ENCODE peak calls at places on chromosomes 7 and 10, in seven cellular contexts. L is OCI-LY7, S is Panc1, T is substantia nigra, Z is psoas muscle, A is neuronal stem cell, M is stomach. F is an unnamed sample.

GRCh38 chr10:100872034-100872791 is 40.5 kb upstream of the SLF2 start:
- DNase-seq in L (peak), S (peak), T (no peak), Z (no peak), A (no peak), M (no peak), F (no peak)

GRCh38 chr10:43106256-43107091 is 29.6 kb downstream of the RET start:
- DNase-seq in L (no peak), S (no peak), T (no peak), Z (no peak), A (no peak), M (no peak), F (no peak)

GRCh38 chr10:12388671-12389070 is 39.3 kb downstream of the CAMK1D start:
- DNase-seq in L (no peak), S (no peak), T (no peak), Z (no peak), A (no peak), M (no peak), F (no peak)

GRCh38 chr10:28354552-28354951 is 51.7 kb upstream of the MPP7 start:
- DNase-seq in L (no peak), S (no peak), T (no peak), Z (no peak), A (no peak), M (no peak), F (no peak)

GRCh38 chr7:47503283-47503682 is 78.6 kb downstream of the TNS3 start:
- DNase-seq in L (no peak), S (no peak), T (no peak), Z (no peak), A (no peak), M (no peak), F (no peak)

GRCh38 chr10:80454526-80455460 is 683 bp downstream of the TSPAN14 start:
- DNase-seq in L (peak), S (no peak), T (no peak), Z (peak), A (no peak), M (peak), F (no peak)

GRCh38 chr7:78125884-78126283 is 327.3 kb downstream of the PHTF2 start:
- DNase-seq in L (no peak), S (peak), T (no peak), Z (no peak), A (no peak), M (no peak), F (peak)

GRCh38 chr7:37488163-37488759 is 39.6 kb upstream of the ELMO1 start:
- DNase-seq in L (no peak), S (no peak), T (no peak), Z (no peak), A (no peak), M (no peak), F (peak)

GRCh38 chr7:139181404-139181803 is 49.6 kb upstream of the UBN2 start:
- DNase-seq in L (no peak), S (no peak), T (no peak), Z (no peak), A (no peak), M (no peak), F (no peak)

GRCh38 chr10:4766449-4766848 is 59.6 kb upstream of the AKR1E2 start:
- DNase-seq in L (no peak), S (no peak), T (no peak), Z (no peak), A (no peak), M (no peak), F (no peak)

GRCh38 chr10:930415-931325 is 835 bp downstream of the LARP4B start:
- DNase-seq in L (peak), S (no peak), T (no peak), Z (peak), A (peak), M (peak), F (no peak)

GRCh38 chr10:5033061-5033770 is 29.6 kb upstream of the AKR1C2 start:
- DNase-seq in L (no peak), S (no peak), T (no peak), Z (no peak), A (no peak), M (no peak), F (no peak)

GRCh38 chr10:78602201-78602917 is 466.4 kb upstream of the ZMIZ1 start:
- DNase-seq in L (no peak), S (no peak), T (no peak), Z (no peak), A (no peak), M (no peak), F (no peak)

GRCh38 chr7:149624419-149625338 is 127.1 kb upstream of the ZNF746 start:
- DNase-seq in L (peak), S (peak), T (peak), Z (peak), A (peak), M (peak), F (peak)

GRCh38 chr10:126014309-126014708 is 117.9 kb downstream of the FANK1 start:
- DNase-seq in L (no peak), S (no peak), T (no peak), Z (no peak), A (no peak), M (no peak), F (no peak)

GRCh38 chr10:6746782-6747181 is 166.7 kb upstream of the PRKCQ start:
- DNase-seq in L (no peak), S (no peak), T (no peak), Z (no peak), A (no peak), M (no peak), F (no peak)

GRCh38 chr10:17423641-17424186 is 30.7 kb downstream of the ST8SIA6 start:
- DNase-seq in L (no peak), S (no peak), T (no peak), Z (no peak), A (peak), M (no peak), F (no peak)

GRCh38 chr10:26735435-26735834 is 37.9 kb downstream of the PDSS1 start:
- DNase-seq in L (no peak), S (no peak), T (no peak), Z (no peak), A (no peak), M (no peak), F (no peak)

GRCh38 chr10:71241114-71241898 is 28.9 kb downstream of the UNC5B start:
- DNase-seq in L (no peak), S (no peak), T (no peak), Z (no peak), A (no peak), M (no peak), F (no peak)

GRCh38 chr7:45590679-45591057 is 16.5 kb downstream of the ADCY1 start:
- DNase-seq in L (no peak), S (no peak), T (no peak), Z (no peak), A (no peak), M (peak), F (no peak)

GRCh38 chr10:21363087-21363752 is 162.3 kb downstream of the SKIDA1 start:
- DNase-seq in L (no peak), S (no peak), T (no peak), Z (no peak), A (no peak), M (no peak), F (no peak)

GRCh38 chr7:76201732-76202665 is at the start of gene SRRM3:
- DNase-seq in L (peak), S (no peak), T (peak), Z (peak), A (peak), M (peak), F (no peak)

GRCh38 chr7:145692237-145692950 is 424.2 kb upstream of the CNTNAP2 start:
- DNase-seq in L (no peak), S (no peak), T (no peak), Z (no peak), A (no peak), M (no peak), F (no peak)

GRCh38 chr7:102024005-102024768 is 206.8 kb downstream of the CUX1 start:
- DNase-seq in L (no peak), S (no peak), T (no peak), Z (no peak), A (no peak), M (no peak), F (no peak)

GRCh38 chr7:150307129-150307528 is 16.0 kb upstream of the LRRC61 start:
- DNase-seq in L (no peak), S (no peak), T (no peak), Z (no peak), A (no peak), M (no peak), F (no peak)

GRCh38 chr7:70614237-70614984 is 517.5 kb upstream of the GALNT17 start:
- DNase-seq in L (peak), S (no peak), T (no peak), Z (peak), A (no peak), M (peak), F (no peak)

GRCh38 chr10:36048236-36048635 is 406.1 kb upstream of the FZD8 start:
- DNase-seq in L (no peak), S (no peak), T (no peak), Z (no peak), A (no peak), M (no peak), F (no peak)

GRCh38 chr7:80392229-80393169 is 119.4 kb downstream of the GNAT3 start:
- DNase-seq in L (no peak), S (no peak), T (no peak), Z (no peak), A (no peak), M (no peak), F (no peak)

GRCh38 chr7:30238721-30239441 is 45.5 kb upstream of the ZNRF2 start:
- DNase-seq in L (peak), S (no peak), T (no peak), Z (peak), A (no peak), M (peak), F (peak)

GRCh38 chr7:7667187-7667586 is 26.6 kb downstream of the UMAD1 start:
- DNase-seq in L (no peak), S (no peak), T (no peak), Z (no peak), A (no peak), M (no peak), F (no peak)

GRCh38 chr7:22751341-22751740 is 24.3 kb downstream of the IL6 start:
- DNase-seq in L (no peak), S (no peak), T (no peak), Z (no peak), A (no peak), M (no peak), F (no peak)

GRCh38 chr7:114481995-114482394 is 67.4 kb downstream of the FOXP2 start:
- DNase-seq in L (no peak), S (no peak), T (no peak), Z (no peak), A (no peak), M (no peak), F (peak)

GRCh38 chr7:39430441-39430840 is 135.8 kb upstream of the YAE1 start:
- DNase-seq in L (no peak), S (no peak), T (no peak), Z (no peak), A (no peak), M (no peak), F (no peak)

GRCh38 chr10:43939389-43939938 is 290.8 kb upstream of the ZNF32 start:
- DNase-seq in L (peak), S (no peak), T (no peak), Z (no peak), A (no peak), M (no peak), F (no peak)

GRCh38 chr7:25240340-25240739 is 12.1 kb upstream of the NPVF start:
- DNase-seq in L (no peak), S (no peak), T (no peak), Z (peak), A (no peak), M (no peak), F (no peak)

GRCh38 chr10:20128796-20129195 is 312.6 kb downstream of the PLXDC2 start:
- DNase-seq in L (no peak), S (no peak), T (no peak), Z (no peak), A (no peak), M (no peak), F (no peak)

GRCh38 chr7:134941185-134941900 is 45.0 kb upstream of the AGBL3 start:
- DNase-seq in L (no peak), S (no peak), T (no peak), Z (no peak), A (peak), M (no peak), F (peak)

GRCh38 chr10:72259491-72260214 is 14.1 kb upstream of the DDIT4 start:
- DNase-seq in L (peak), S (no peak), T (no peak), Z (no peak), A (no peak), M (no peak), F (no peak)

GRCh38 chr7:121323515-121323914 is 5.3 kb upstream of the WNT16 start:
- DNase-seq in L (no peak), S (no peak), T (no peak), Z (no peak), A (no peak), M (no peak), F (no peak)

GRCh38 chr7:121323934-121324333 is 4.9 kb upstream of the WNT16 start:
- DNase-seq in L (no peak), S (no peak), T (no peak), Z (no peak), A (no peak), M (no peak), F (no peak)

GRCh38 chr7:121327671-121328070 is 1.1 kb upstream of the WNT16 start:
- DNase-seq in L (no peak), S (no peak), T (no peak), Z (no peak), A (no peak), M (no peak), F (no peak)

GRCh38 chr7:121322460-121322859 is 6.3 kb upstream of the WNT16 start:
- DNase-seq in L (no peak), S (no peak), T (no peak), Z (no peak), A (no peak), M (no peak), F (no peak)
- H3K27ac ChIP-seq in L (no peak), S (no peak), T (no peak), Z (no peak), A (no peak), M (no peak), F (no peak)

GRCh38 chr10:48672596-48673255 is 11.9 kb upstream of the WDFY4 start:
- DNase-seq in L (peak), S (no peak), T (no peak), Z (no peak), A (no peak), M (no peak), F (no peak)

GRCh38 chr10:48670978-48671913 is 13.4 kb upstream of the WDFY4 start:
- DNase-seq in L (peak), S (no peak), T (no peak), Z (no peak), A (peak), M (no peak), F (no peak)

GRCh38 chr10:48667960-48668541 is 16.6 kb upstream of the WDFY4 start:
- DNase-seq in L (peak), S (no peak), T (no peak), Z (no peak), A (no peak), M (no peak), F (no peak)

GRCh38 chr10:48677625-48678024 is 7.0 kb upstream of the WDFY4 start:
- DNase-seq in L (no peak), S (no peak), T (no peak), Z (no peak), A (no peak), M (no peak), F (no peak)

GRCh38 chr10:48671914-48672595 is 12.6 kb upstream of the WDFY4 start:
- DNase-seq in L (peak), S (no peak), T (no peak), Z (no peak), A (no peak), M (no peak), F (no peak)
- H3K27ac ChIP-seq in L (peak), S (no peak), T (no peak), Z (no peak), A (no peak), M (peak), F (no peak)

DNA sequence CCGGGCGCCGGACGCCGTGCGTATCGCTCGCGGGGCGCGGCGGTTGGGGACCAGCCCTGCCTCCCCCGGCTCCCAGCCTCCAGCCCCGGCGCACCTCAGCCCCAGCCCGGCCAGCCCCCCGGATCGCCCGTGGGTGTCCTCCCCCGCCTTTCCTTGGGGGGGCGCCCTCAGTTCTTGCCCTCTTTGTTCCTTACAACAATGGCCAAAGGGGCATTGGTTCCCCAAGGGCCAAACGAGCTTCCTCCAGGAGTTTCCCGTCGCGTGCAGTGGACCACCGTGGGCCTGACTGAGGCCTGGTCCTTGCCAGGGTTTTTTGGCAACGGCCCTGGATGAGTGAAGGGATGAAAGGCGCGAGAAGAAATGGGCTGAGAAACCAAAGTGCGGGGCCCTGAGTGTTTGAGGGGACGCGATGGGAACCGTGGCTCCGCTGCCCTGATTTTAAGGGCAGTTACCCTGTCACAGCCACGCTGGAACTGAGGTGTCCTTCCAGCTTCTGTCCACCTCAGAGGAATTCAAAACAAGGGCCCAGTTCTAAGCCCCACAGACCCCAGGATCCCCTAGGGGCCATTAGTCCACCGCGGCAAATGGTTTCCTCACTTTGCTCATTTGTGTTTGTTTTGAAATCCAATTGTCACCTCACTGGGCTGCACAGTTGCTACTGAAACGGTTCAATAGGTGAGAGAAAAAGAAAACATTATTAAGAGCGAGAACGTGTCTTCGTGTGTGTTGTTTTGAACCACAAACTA is 1.4 kb downstream of the MACROH2A2 start:
- DNase-seq in L (no peak), S (no peak), T (no peak), Z (no peak), A (no peak), M (no peak), F (no peak)
- H3K27ac ChIP-seq in L (no peak), S (no peak), T (no peak), Z (peak), A (peak), M (no peak), F (peak)

GRCh38 chr10:131641231-131641630 is 259.6 kb upstream of the PPP2R2D start:
- DNase-seq in L (peak), S (no peak), T (no peak), Z (no peak), A (no peak), M (peak), F (no peak)
- H3K27ac ChIP-seq in L (no peak), S (no peak), T (no peak), Z (no peak), A (no peak), M (peak), F (no peak)

GRCh38 chr7:2082357-2083038 is 150.2 kb downstream of the MAD1L1 start:
- DNase-seq in L (no peak), S (no peak), T (no peak), Z (peak), A (no peak), M (no peak), F (no peak)
- H3K27ac ChIP-seq in L (no peak), S (no peak), T (no peak), Z (no peak), A (no peak), M (no peak), F (no peak)

GRCh38 chr10:89474452-89474851 is 60.1 kb downstream of the IFIT5 start:
- DNase-seq in L (no peak), S (no peak), T (no peak), Z (no peak), A (no peak), M (no peak), F (no peak)
- H3K27ac ChIP-seq in L (no peak), S (no peak), T (no peak), Z (no peak), A (no peak), M (peak), F (no peak)

F was measured in epithelial cell of prostate.